ENCODE peak calls at places on chromosomes 1 and 21, in four cellular contexts. L, N, K and R are unnamed samples.

GRCh38 chr1:14828665-14829064 is 230.2 kb downstream of the KAZN start:
- DNase-seq in L (no peak), K (no peak), N (no peak), R (no peak)

GRCh38 chr1:206012086-206012859 is 9.1 kb upstream of the RAB7B start:
- DNase-seq in N (peak), L (no peak), K (no peak), R (no peak)

GRCh38 chr1:47944561-47944960 is 52.6 kb downstream of the TRABD2B start:
- DNase-seq in L (no peak), K (peak), N (no peak), R (no peak)

GRCh38 chr1:200989337-200989736 is 34.2 kb downstream of the KIF21B start:
- DNase-seq in N (no peak), K (no peak), L (no peak), R (no peak)

GRCh38 chr1:177976596-177976995 is 6.7 kb upstream of the SEC16B start:
- DNase-seq in K (no peak), L (no peak), N (no peak), R (no peak)

GRCh38 chr21:45074818-45075605 is 632 bp downstream of the ADARB1 start:
- DNase-seq in L (no peak), K (peak), N (peak), R (peak)

GRCh38 chr1:170881268-170882265 is 53.8 kb upstream of the MROH9 start:
- DNase-seq in N (no peak), K (peak), L (no peak), R (no peak)

GRCh38 chr1:109466100-109466439 is 276 bp upstream of the SYPL2 start:
- DNase-seq in K (peak), N (peak), L (no peak), R (no peak)

GRCh38 chr1:28050746-28051145 is 37.7 kb downstream of the EYA3 start:
- DNase-seq in L (no peak), K (no peak), N (no peak), R (no peak)

GRCh38 chr1:211603191-211603701 is 24.3 kb upstream of the SLC30A1 start:
- DNase-seq in N (no peak), K (no peak), L (no peak), R (no peak)

GRCh38 chr1:22612657-22613056 is 23.8 kb upstream of the C1QA start:
- DNase-seq in L (no peak), N (no peak), K (no peak), R (no peak)

GRCh38 chr1:44810101-44810761 is 1.9 kb downstream of the BTBD19 start:
- DNase-seq in N (no peak), K (no peak), L (peak), R (no peak)

GRCh38 chr21:29311802-29312201 is 13.1 kb downstream of the BACH1 start:
- DNase-seq in K (no peak), N (no peak), L (no peak), R (no peak)

GRCh38 chr1:228935855-228936727 is 200.8 kb downstream of the RHOU start:
- DNase-seq in N (no peak), K (no peak), L (no peak), R (no peak)

GRCh38 chr1:91736146-91736998 is 149.6 kb downstream of the TGFBR3 start:
- DNase-seq in K (peak), N (no peak), L (no peak), R (no peak)